ENCODE peak calls at places on chromosomes 13 and 19, in four cellular contexts. R is CD4-positive, CD25-positive, alpha-beta regulatory T cell; P is heart right ventricle; X is OCI-LY7. Q is an unnamed sample.

GRCh38 chr19:15124572-15125231 is 17.5 kb downstream of the SYDE1 start:
- DNase-seq in X (peak), R (no peak), P (no peak), Q (no peak)

GRCh38 chr13:60679131-60679530 is 282.1 kb downstream of the TDRD3 start:
- DNase-seq in R (no peak), P (no peak), X (no peak), Q (no peak)

GRCh38 chr19:13085673-13086072 is 17.0 kb downstream of the LYL1 start:
- DNase-seq in P (no peak), R (no peak), X (no peak), Q (no peak)

GRCh38 chr19:4582980-4583842 is 23.7 kb upstream of the SEMA6B start:
- DNase-seq in P (no peak), X (no peak), R (no peak), Q (no peak)

GRCh38 chr13:36750946-36751345 is 68.1 kb upstream of the RFXAP start:
- DNase-seq in X (no peak), P (no peak), R (no peak), Q (no peak)

GRCh38 chr19:4197625-4198466 is 15.4 kb downstream of the ANKRD24 start:
- DNase-seq in X (no peak), P (no peak), R (no peak), Q (no peak)

GRCh38 chr19:55702131-55702627 is 27.2 kb downstream of the EPN1 start:
- DNase-seq in P (no peak), R (no peak), X (no peak), Q (no peak)

GRCh38 chr13:77509221-77509620 is 26.3 kb upstream of the SCEL start:
- DNase-seq in X (no peak), R (no peak), P (no peak), Q (no peak)

DNA sequence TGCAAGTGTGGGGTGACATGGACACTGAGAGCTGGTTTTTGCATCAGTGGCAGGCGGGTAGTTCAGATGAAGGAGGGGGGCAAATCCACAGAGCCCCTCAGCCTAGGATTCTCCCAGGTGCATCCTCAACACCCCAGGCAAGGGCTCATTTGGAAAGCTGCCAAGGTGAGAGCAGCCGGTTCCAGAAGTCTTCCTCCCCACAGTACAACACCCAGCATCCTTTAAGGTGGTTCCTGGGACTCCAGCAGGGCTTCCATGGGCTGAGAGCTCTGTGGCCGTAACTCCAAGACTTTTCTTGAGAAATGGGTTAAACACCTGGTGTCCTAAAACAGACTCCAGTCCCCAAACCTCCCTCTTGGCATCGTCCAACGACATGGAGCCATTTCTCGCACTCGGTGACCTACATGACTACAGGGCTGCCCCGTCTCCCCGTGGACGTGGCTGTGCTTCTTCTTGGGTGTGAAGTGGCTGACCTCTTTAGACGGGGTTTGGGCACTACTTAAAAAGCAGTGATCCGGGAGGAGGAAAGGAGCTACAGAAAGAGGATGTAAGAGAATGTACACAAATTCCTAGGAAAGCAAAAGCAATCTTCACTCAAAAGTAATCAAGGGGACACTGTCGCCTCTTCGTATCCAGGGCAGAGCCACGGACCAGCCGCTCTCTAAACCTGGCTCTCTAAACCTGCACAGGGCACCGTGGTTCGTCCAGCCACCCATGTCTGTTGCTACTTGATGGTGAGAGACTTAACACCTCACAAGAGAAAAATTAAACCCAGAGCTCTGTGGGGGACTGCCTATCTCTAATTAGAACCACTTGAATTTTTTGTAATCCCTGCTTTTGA is 25.5 kb downstream of the RANBP3 start:
- DNase-seq in R (no peak), P (no peak), X (no peak), Q (no peak)
- H3K4me3 ChIP-seq in R (peak), P (no peak), X (peak), Q (no peak)

DNA sequence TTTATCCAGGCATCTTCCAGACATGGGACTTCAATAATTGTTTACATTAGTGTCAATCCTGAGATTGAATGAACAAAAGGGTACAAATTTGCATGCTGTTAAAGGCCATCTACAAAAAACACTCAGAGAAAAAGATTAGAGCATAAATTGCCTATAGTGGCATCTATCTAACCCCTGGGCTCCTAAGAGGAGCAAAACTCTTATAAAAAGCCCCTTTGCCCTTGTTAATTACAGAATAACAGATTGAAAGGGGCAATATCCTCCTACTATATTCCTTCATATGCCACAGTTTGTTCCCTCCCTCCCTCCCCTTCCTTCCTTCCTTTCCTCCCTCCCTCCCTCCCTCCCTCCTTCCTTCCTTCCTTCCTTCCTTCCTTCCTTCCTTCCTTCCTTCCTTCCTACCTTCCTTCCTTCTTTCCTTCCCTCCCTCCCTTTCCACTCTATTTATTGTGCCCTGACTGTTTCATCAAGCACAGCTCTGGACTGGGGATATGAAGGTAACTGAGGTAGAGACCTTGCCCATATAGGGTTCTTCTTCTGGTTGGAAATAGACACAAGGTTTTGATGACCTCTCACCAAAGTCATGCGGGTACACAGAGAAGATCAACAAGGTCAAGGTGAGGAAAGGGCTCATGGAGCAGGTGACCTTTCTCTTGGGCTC is 49.5 kb downstream of the PCDH8 start:
- DNase-seq in P (no peak), X (no peak), R (no peak), Q (no peak)
- H3K27ac ChIP-seq in P (no peak), X (no peak), R (no peak), Q (no peak)

GRCh38 chr19:19528721-19529490 is at the start of gene YJEFN3:
- DNase-seq in P (peak), R (no peak), X (no peak), Q (no peak)
- H3K4me3 ChIP-seq in P (no peak), R (no peak), X (no peak), Q (no peak)

GRCh38 chr13:90015565-90016507 is 1331.7 kb upstream of the MIR17HG start:
- DNase-seq in P (no peak), R (no peak), X (no peak), Q (no peak)

GRCh38 chr13:90016688-90017087 is 1330.8 kb upstream of the MIR17HG start:
- DNase-seq in R (no peak), X (no peak), P (no peak), Q (no peak)

GRCh38 chr13:90020536-90020935 is 1327.0 kb upstream of the MIR17HG start:
- DNase-seq in R (no peak), X (no peak), P (no peak), Q (no peak)
- H3K27ac ChIP-seq in R (no peak), X (no peak), P (no peak), Q (no peak)

GRCh38 chr13:49409008-49409407 is 34.9 kb downstream of the CAB39L start:
- DNase-seq in R (no peak), P (no peak), X (no peak), Q (no peak)

GRCh38 chr13:49411353-49411752 is 32.5 kb downstream of the CAB39L start:
- DNase-seq in X (no peak), R (no peak), P (no peak), Q (no peak)

GRCh38 chr13:49410006-49410405 is 33.9 kb downstream of the CAB39L start:
- DNase-seq in X (no peak), P (no peak), R (no peak), Q (no peak)

GRCh38 chr13:49412749-49413148 is 31.1 kb downstream of the CAB39L start:
- DNase-seq in X (no peak), P (no peak), R (no peak), Q (no peak)

GRCh38 chr13:49410477-49410876 is 33.4 kb downstream of the CAB39L start:
- DNase-seq in P (no peak), R (no peak), X (no peak), Q (no peak)
- H3K4me3 ChIP-seq in P (no peak), R (no peak), X (no peak), Q (no peak)